ENCODE peak calls at places on chromosomes 3 and 15, in five cellular contexts. C is HCT116; K is CD8-positive, alpha-beta memory T cell; Y is mesendoderm; Z is right lobe of liver. U is an unnamed sample. For H3K27me3, the result is how much of the 10 kb centered on the place peaks cover.

GRCh38 chr3:33956211-33956610 is 157.8 kb downstream of the PDCD6IP start:
- DNase-seq in Z (no peak), K (no peak), C (no peak), Y (no peak), U (no peak)

GRCh38 chr3:72836923-72837322 is 11.3 kb downstream of the SHQ1 start:
- DNase-seq in Z (peak), C (no peak), K (no peak), Y (no peak), U (no peak)

GRCh38 chr3:126938520-126939346 is 44.2 kb upstream of the PLXNA1 start:
- DNase-seq in C (no peak), Z (no peak), Y (no peak), K (no peak), U (no peak)

GRCh38 chr3:59766165-59766872 is 716.5 kb upstream of the CFAP20DC start:
- DNase-seq in Y (no peak), Z (no peak), K (no peak), C (no peak), U (no peak)

GRCh38 chr3:194053136-194053535 is 82.8 kb upstream of the HES1 start:
- DNase-seq in K (no peak), Y (no peak), Z (no peak), C (no peak), U (no peak)

GRCh38 chr3:134965849-134966248 is 170.8 kb downstream of the EPHB1 start:
- DNase-seq in K (no peak), Z (no peak), Y (no peak), C (no peak), U (no peak)

GRCh38 chr15:22810735-22811338 is 24.4 kb downstream of the NIPA1 start:
- DNase-seq in K (no peak), Y (no peak), Z (no peak), C (no peak), U (no peak)

GRCh38 chr3:9214599-9214998 is 34.8 kb downstream of the SRGAP3 start:
- DNase-seq in Y (no peak), K (no peak), Z (no peak), C (no peak), U (no peak)

GRCh38 chr3:122515856-122516255 is 1.1 kb upstream of the KPNA1 start:
- DNase-seq in C (no peak), Y (no peak), Z (no peak), K (no peak), U (no peak)

GRCh38 chr3:12425850-12426579 is 58.3 kb upstream of the TSEN2 start:
- DNase-seq in K (no peak), C (no peak), Z (no peak), Y (peak), U (no peak)

GRCh38 chr15:69735126-69735525 is 282.5 kb downstream of the RPLP1 start:
- DNase-seq in C (no peak), Y (peak), Z (no peak), K (no peak), U (no peak)

GRCh38 chr15:85778107-85778776 is 16.5 kb downstream of the KLHL25 start:
- DNase-seq in Y (no peak), C (no peak), K (no peak), Z (no peak), U (no peak)

GRCh38 chr3:46542344-46542743 is 23.8 kb downstream of the LRRC2 start:
- DNase-seq in Y (no peak), C (no peak), K (no peak), Z (no peak), U (no peak)

GRCh38 chr3:40230382-40230781 is 79.1 kb upstream of the EIF1B start:
- DNase-seq in K (no peak), Z (no peak), C (no peak), Y (no peak), U (no peak)

GRCh38 chr3:154181127-154181691 is 60.0 kb downstream of the ARHGEF26 start:
- DNase-seq in Y (no peak), K (no peak), C (no peak), Z (no peak), U (no peak)

GRCh38 chr3:50212502-50212901 is 7.4 kb downstream of the SLC38A3 start:
- DNase-seq in K (no peak), C (no peak), Z (no peak), Y (no peak), U (no peak)

GRCh38 chr3:185758912-185759311 is 65.9 kb downstream of the IGF2BP2 start:
- DNase-seq in Y (no peak), K (no peak), Z (no peak), C (no peak), U (no peak)

GRCh38 chr15:62584301-62585235 is 419.5 kb upstream of the C2CD4B start:
- DNase-seq in Y (no peak), Z (no peak), K (no peak), C (no peak), U (no peak)

GRCh38 chr3:139574026-139574947 is 34.7 kb upstream of the RBP1 start:
- DNase-seq in C (no peak), Y (no peak), Z (peak), K (no peak), U (no peak)

GRCh38 chr15:92906563-92907081 is 6.5 kb downstream of the CHD2 start:
- DNase-seq in Y (no peak), K (peak), C (peak), Z (no peak), U (no peak)

GRCh38 chr3:188487652-188488051 is 333.7 kb downstream of the LPP start:
- DNase-seq in Y (no peak), Z (no peak), C (no peak), K (no peak), U (no peak)

GRCh38 chr3:35760147-35760546 is 120.8 kb downstream of the ARPP21 start:
- DNase-seq in Y (peak), Z (no peak), K (no peak), C (no peak), U (no peak)

GRCh38 chr15:42226648-42227047 is 18.5 kb upstream of the VPS39 start:
- DNase-seq in C (no peak), Z (no peak), Y (no peak), K (no peak), U (no peak)

DNA sequence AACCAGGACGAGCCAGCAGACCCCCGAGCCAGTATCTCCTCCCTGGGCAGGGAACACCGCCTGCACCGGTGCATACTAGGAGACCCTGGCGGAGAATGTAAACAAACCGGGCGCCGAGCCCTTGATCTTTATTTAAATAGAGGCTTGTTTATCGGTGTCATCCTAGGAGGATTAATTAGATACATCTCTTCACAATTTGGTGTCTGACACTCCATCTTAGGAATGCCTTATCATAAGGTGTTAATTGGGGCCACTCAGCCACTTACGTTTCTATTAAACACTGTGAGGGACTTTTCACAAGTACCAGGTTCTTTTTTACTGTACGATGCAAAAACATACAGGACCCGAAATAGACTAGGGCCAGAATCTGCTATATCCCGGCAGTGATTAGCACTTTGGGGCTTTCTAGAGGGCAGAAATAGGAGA is 8.0 kb downstream of the EOMES start:
- DNase-seq in K (no peak), Z (no peak), C (no peak), Y (peak), U (no peak)
- H3K27me3 ChIP-seq in K (under half), Z (under half), C (under half), Y (under half), U (half or more)

GRCh38 chr3:147385059-147386012 is 21.0 kb downstream of the ZIC4 start:
- DNase-seq in Z (no peak), Y (no peak), C (no peak), K (no peak), U (no peak)
- H3K27me3 ChIP-seq in Z (half or more), Y (half or more), C (under half), K (under half), U (half or more)

DNA sequence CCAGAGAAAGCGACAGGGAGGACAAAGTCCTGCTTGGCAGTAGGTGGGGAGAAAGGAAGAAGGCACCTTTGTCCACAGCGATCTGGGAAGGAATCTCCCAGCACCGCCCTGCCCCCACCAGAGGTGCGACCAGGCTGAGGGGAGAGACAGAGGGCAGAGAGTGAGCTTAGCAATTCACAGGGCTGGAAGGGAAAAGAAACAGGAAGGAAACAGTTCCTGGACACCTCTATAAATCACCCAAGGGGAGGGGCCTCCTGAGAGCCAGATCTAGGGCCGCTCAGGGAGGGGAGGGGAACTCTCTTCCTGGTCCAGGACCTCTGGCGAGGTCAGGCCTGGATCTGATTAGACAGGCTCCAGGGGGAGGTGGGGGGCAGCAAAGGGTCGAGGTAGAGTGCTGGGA is 35.4 kb downstream of the RNU5B-1 start:
- DNase-seq in Z (peak), Y (peak), C (no peak), K (no peak), U (no peak)
- H3K27me3 ChIP-seq in Z (under half), Y (under half), C (under half), K (under half), U (under half)

GRCh38 chr3:111069974-111070751 is 1.5 kb upstream of the NECTIN3 start:
- DNase-seq in C (no peak), K (no peak), Y (peak), Z (peak), U (no peak)
- H3K27me3 ChIP-seq in C (under half), K (under half), Y (under half), Z (under half), U (under half)